ENCODE peak calls at places on chromosomes 13 and 19, in nine cellular contexts. Z is stimulated activated CD4-positive, alpha-beta T cell treated with anti-CD3 and anti-CD28 coated beads, Interleukin-1b, Interleukin-23, amount 100 ng/mL, for 48 hours; K is activated naive CD4-positive, alpha-beta T cell; I is WTC11; U is iPS DF 6.9; H is M059J; M is ascending aorta; G is sciatic nerve; F is astrocyte. B is an unnamed sample.

GRCh38 chr13:50829896-50830295 is 13.6 kb downstream of the DLEU7 start:
- DNase-seq in U (no peak), H (no peak), I (no peak), F (no peak), K (no peak), G (no peak), M (no peak), Z (no peak), B (no peak)

GRCh38 chr13:104683789-104684188 is 1617.6 kb upstream of the SLC10A2 start:
- DNase-seq in H (peak), I (no peak), Z (no peak), U (no peak), F (no peak), G (no peak), M (no peak), K (no peak), B (no peak)

GRCh38 chr19:3478409-3479176 is 1.7 kb downstream of the SMIM24 start:
- DNase-seq in G (no peak), U (no peak), F (no peak), Z (no peak), M (no peak), K (no peak), I (no peak), H (no peak), B (no peak)

GRCh38 chr13:80035096-80035495 is 305.8 kb downstream of the SPRY2 start:
- DNase-seq in G (no peak), M (no peak), Z (no peak), H (no peak), K (no peak), F (no peak), I (no peak), U (no peak), B (no peak)

GRCh38 chr13:39931505-39931904 is 276.0 kb downstream of the COG6 start:
- DNase-seq in I (no peak), Z (no peak), H (no peak), F (no peak), K (no peak), M (no peak), G (no peak), U (no peak), B (no peak)

GRCh38 chr19:35901854-35902661 is at the start of gene HCST:
- DNase-seq in M (no peak), G (no peak), U (no peak), F (peak), K (no peak), H (peak), I (no peak), Z (no peak), B (no peak)

GRCh38 chr13:59890064-59890463 is 273.7 kb downstream of the DIAPH3 start:
- DNase-seq in M (no peak), I (no peak), U (no peak), Z (no peak), H (no peak), K (no peak), G (no peak), F (no peak), B (no peak)

GRCh38 chr13:86846501-86846900 is 824.7 kb upstream of the SLITRK5 start:
- DNase-seq in U (no peak), H (peak), K (no peak), I (no peak), F (peak), M (no peak), Z (no peak), G (no peak), B (no peak)

GRCh38 chr19:32498641-32499200 is 82.3 kb upstream of the PDCD5 start:
- DNase-seq in M (no peak), K (no peak), Z (no peak), U (no peak), G (no peak), F (no peak), I (no peak), H (peak), B (no peak)

GRCh38 chr19:32201661-32202060 is 143.7 kb upstream of the ZNF507 start:
- DNase-seq in I (no peak), K (no peak), U (no peak), Z (no peak), M (no peak), H (peak), F (no peak), G (no peak), B (no peak)

GRCh38 chr13:40769970-40770369 is 1.0 kb downstream of the MRPS31 start:
- DNase-seq in K (no peak), U (no peak), G (no peak), F (no peak), H (no peak), M (no peak), I (no peak), Z (no peak), B (no peak)

GRCh38 chr13:50129923-50130685 is 114.9 kb downstream of the KCNRG start:
- DNase-seq in Z (peak), I (peak), K (no peak), M (no peak), U (no peak), F (no peak), H (peak), G (peak), B (peak)

GRCh38 chr13:24842533-24843278 is 78.7 kb downstream of the RNF17 start:
- DNase-seq in K (no peak), I (no peak), G (no peak), Z (no peak), F (no peak), M (no peak), H (peak), U (no peak), B (no peak)

GRCh38 chr19:46898731-46899130 is 37.9 kb downstream of the ARHGAP35 start:
- DNase-seq in F (peak), Z (no peak), U (no peak), G (peak), I (no peak), K (no peak), M (no peak), H (peak), B (no peak)

GRCh38 chr13:66405908-66406802 is 824.0 kb downstream of the PCDH9 start:
- DNase-seq in I (no peak), H (peak), G (no peak), U (no peak), F (peak), K (no peak), M (no peak), Z (no peak), B (no peak)

GRCh38 chr13:34627499-34627898 is 314.6 kb upstream of the NBEA start:
- DNase-seq in U (no peak), G (no peak), I (no peak), M (no peak), H (no peak), F (no peak), Z (no peak), K (no peak), B (no peak)

GRCh38 chr13:100673376-100673830 is 1.2 kb downstream of the TMTC4 start:
- DNase-seq in H (no peak), G (no peak), F (no peak), K (no peak), M (no peak), I (peak), U (no peak), Z (no peak), B (peak)

GRCh38 chr13:104592545-104593250 is 1526.5 kb upstream of the SLC10A2 start:
- DNase-seq in I (no peak), H (no peak), Z (no peak), F (peak), U (no peak), K (no peak), M (no peak), G (no peak), B (no peak)

GRCh38 chr13:97367427-97367826 is 66.5 kb upstream of the RAP2A start:
- DNase-seq in Z (no peak), G (no peak), K (no peak), H (peak), U (no peak), F (peak), I (no peak), M (no peak), B (no peak)

GRCh38 chr19:35000647-35001501 is 751 bp downstream of the GRAMD1A start:
- DNase-seq in H (peak), I (peak), G (no peak), M (no peak), Z (peak), F (peak), K (no peak), U (no peak), B (peak)

GRCh38 chr19:37963190-37963947 is 56.4 kb downstream of the SIPA1L3 start:
- DNase-seq in U (no peak), I (no peak), K (no peak), Z (no peak), G (no peak), M (no peak), H (peak), F (peak), B (no peak)

GRCh38 chr13:97068146-97068545 is 73.9 kb upstream of the OXGR1 start:
- DNase-seq in U (no peak), H (no peak), Z (no peak), M (no peak), G (no peak), I (no peak), K (no peak), F (peak), B (no peak)

GRCh38 chr19:58228584-58229254 is at the start of gene ZNF544:
- DNase-seq in M (no peak), G (peak), F (peak), U (no peak), H (peak), Z (peak), I (peak), K (peak), B (peak)

GRCh38 chr13:85080726-85081125 is 718.5 kb downstream of the SLITRK6 start:
- DNase-seq in I (no peak), F (no peak), K (no peak), U (no peak), G (no peak), M (no peak), H (no peak), Z (no peak), B (no peak)

GRCh38 chr19:41799444-41800000 is 3.1 kb downstream of the CEACAM3 start:
- DNase-seq in M (no peak), I (no peak), K (no peak), U (no peak), F (no peak), Z (no peak), H (no peak), G (no peak), B (no peak)

GRCh38 chr13:113901231-113901630 is 37.4 kb upstream of the GAS6 start:
- DNase-seq in K (no peak), U (no peak), G (peak), Z (no peak), F (peak), I (no peak), M (no peak), H (no peak), B (no peak)

GRCh38 chr13:94389544-94390351 is 89.7 kb downstream of the DCT start:
- DNase-seq in F (no peak), Z (no peak), G (no peak), I (no peak), M (no peak), K (no peak), H (peak), U (no peak), B (no peak)

GRCh38 chr19:8490395-8490760 is 12.1 kb downstream of the PRAM1 start:
- DNase-seq in H (no peak), Z (no peak), K (no peak), U (no peak), I (no peak), M (no peak), F (no peak), G (no peak), B (no peak)

GRCh38 chr13:32938907-32939306 is 77.3 kb upstream of the KL start:
- DNase-seq in G (no peak), F (peak), K (no peak), M (no peak), I (no peak), H (peak), Z (no peak), U (no peak), B (no peak)

GRCh38 chr19:19659646-19660245 is 3.7 kb downstream of the ATP13A1 start:
- DNase-seq in I (no peak), Z (no peak), M (no peak), F (no peak), H (no peak), U (no peak), G (no peak), K (no peak), B (no peak)

GRCh38 chr19:1648926-1649541 is 3.4 kb downstream of the TCF3 start:
- DNase-seq in H (no peak), G (no peak), M (no peak), U (no peak), F (no peak), K (no peak), I (no peak), Z (no peak), B (no peak)

GRCh38 chr13:29046588-29046987 is 226.4 kb downstream of the MTUS2 start:
- DNase-seq in F (no peak), Z (no peak), H (no peak), I (no peak), G (no peak), M (no peak), K (no peak), U (no peak), B (no peak)

B was measured in right cardiac atrium.